ENCODE peak calls at places on chromosomes 2 and 18, in five cellular contexts. V is CD4-positive, CD25-positive, alpha-beta regulatory T cell; E is aorta; N is adipocyte; J is Peyer's patch. X is an unnamed sample.

GRCh38 chr2:230738391-230738811 is 25.8 kb downstream of the CAB39 start:
- DNase-seq in E (no peak), V (no peak), J (no peak), N (peak; percentile 68), X (peak; percentile 54)

GRCh38 chr2:11074246-11074820 is 80.9 kb upstream of the SLC66A3 start:
- DNase-seq in N (no peak), E (no peak), J (no peak), V (no peak), X (no peak)

GRCh38 chr2:128284841-128285240 is 33.8 kb downstream of the HS6ST1 start:
- DNase-seq in V (no peak), E (peak; percentile 53), N (no peak), J (no peak), X (no peak)

GRCh38 chr18:23964282-23965238 is 50.0 kb upstream of the TTC39C start:
- DNase-seq in V (peak; percentile 16), E (no peak), J (peak; percentile 65), N (no peak), X (no peak)

GRCh38 chr2:241947004-241947350 is 77.4 kb downstream of the RTP5 start:
- DNase-seq in J (peak; percentile 43), N (no peak), V (no peak), E (no peak), X (no peak)

GRCh38 chr2:185859506-185859905 is 120.9 kb downstream of the FSIP2 start:
- DNase-seq in J (no peak), V (no peak), E (no peak), N (peak; percentile 73), X (no peak)

GRCh38 chr2:236820763-236821344 is 251.2 kb downstream of the ACKR3 start:
- DNase-seq in V (no peak), E (no peak), N (no peak), J (no peak), X (no peak)

GRCh38 chr2:237570776-237571335 is 4.5 kb downstream of the PRLH start:
- DNase-seq in N (no peak), J (no peak), E (peak; percentile 72), V (no peak), X (no peak)

GRCh38 chr2:100964222-100964621 is 37.9 kb upstream of the RPL31 start:
- DNase-seq in V (no peak), N (no peak), J (no peak), E (peak; percentile 54), X (no peak)

GRCh38 chr18:71707985-71708500 is 836.1 kb downstream of the CBLN2 start:
- DNase-seq in V (no peak), J (no peak), N (no peak), E (no peak), X (peak; percentile 4)

GRCh38 chr18:49858309-49859005 is 45.1 kb upstream of the ACAA2 start:
- DNase-seq in V (peak; percentile 22), N (peak; percentile 85), E (peak; percentile 84), J (peak; percentile 82), X (peak; percentile 83)

GRCh38 chr2:40867829-40868228 is 415.9 kb upstream of the SLC8A1 start:
- DNase-seq in J (no peak), V (no peak), N (no peak), E (no peak), X (no peak)

GRCh38 chr18:23250893-23251656 is 115.8 kb downstream of the CABLES1 start:
- DNase-seq in N (no peak), V (no peak), E (peak; percentile 83), J (peak; percentile 58), X (peak; percentile 78)

GRCh38 chr2:114085992-114086391 is 196.1 kb downstream of the ACTR3 start:
- DNase-seq in J (no peak), E (no peak), V (no peak), N (no peak), X (no peak)

GRCh38 chr18:40577255-40577654 is 1377.8 kb upstream of the PIK3C3 start:
- DNase-seq in N (peak; percentile 15), E (no peak), J (no peak), V (no peak), X (no peak)

GRCh38 chr2:188808921-188809320 is 165.3 kb upstream of the COL3A1 start:
- DNase-seq in J (no peak), E (no peak), V (no peak), N (no peak), X (peak; percentile 91)

GRCh38 chr18:79245517-79246001 is 150.2 kb upstream of the NFATC1 start:
- DNase-seq in N (no peak), J (no peak), E (no peak), V (peak; percentile 63), X (no peak)

GRCh38 chr2:183250061-183250460 is 125.8 kb downstream of the NUP35 start:
- DNase-seq in N (no peak), J (no peak), E (no peak), V (no peak), X (no peak)

GRCh38 chr2:195561205-195562032 is 95.6 kb upstream of the SLC39A10 start:
- DNase-seq in E (no peak), J (no peak), V (no peak), N (peak; percentile 87), X (peak; percentile 95)
- H3K4me3 ChIP-seq in E (no peak overlapping the region), J (no peak overlapping the region), V (peak overlapping the region; percentile 77), N (no peak overlapping the region), X (no peak overlapping the region)

GRCh38 chr2:179857236-179857635 is 4.2 kb downstream of the ZNF385B start:
- DNase-seq in N (no peak), E (no peak), V (no peak), J (no peak), X (no peak)

GRCh38 chr2:179861777-179862117 is 335 bp upstream of the ZNF385B start:
- DNase-seq in J (no peak), N (peak; percentile 54), E (peak; percentile 77), V (no peak), X (peak; percentile 28)

GRCh38 chr2:179860255-179861026 is 971 bp downstream of the ZNF385B start:
- DNase-seq in V (no peak), N (no peak), E (peak; percentile 68), J (no peak), X (no peak)

GRCh38 chr2:179861027-179861776 is at the start of gene ZNF385B:
- DNase-seq in V (no peak), N (peak; percentile 56), E (peak; percentile 78), J (no peak), X (peak; percentile 18)

GRCh38 chr2:179859523-179859922 is 1.9 kb downstream of the ZNF385B start:
- DNase-seq in J (no peak), E (no peak), N (no peak), V (no peak), X (no peak)
- H3K4me3 ChIP-seq in J (no peak overlapping the region), E (no peak overlapping the region), N (no peak overlapping the region), V (no peak overlapping the region), X (no peak overlapping the region)

GRCh38 chr2:85774126-85774978 is 20.6 kb downstream of the ATOH8 start:
- DNase-seq in V (no peak), J (no peak), E (no peak), N (no peak), X (no peak)

GRCh38 chr2:85772841-85773491 is 19.2 kb downstream of the ATOH8 start:
- DNase-seq in J (no peak), E (no peak), N (no peak), V (no peak), X (peak; percentile 21)

GRCh38 chr2:85775406-85776381 is 21.9 kb downstream of the ATOH8 start:
- DNase-seq in E (no peak), J (no peak), N (no peak), V (no peak), X (no peak)

GRCh38 chr2:85772019-85772745 is 18.4 kb downstream of the ATOH8 start:
- DNase-seq in J (peak; percentile 91), N (peak; percentile 99), V (no peak), E (peak; percentile 100), X (peak; percentile 100)

GRCh38 chr2:85773692-85774091 is 19.9 kb downstream of the ATOH8 start:
- DNase-seq in E (no peak), N (no peak), J (no peak), V (no peak), X (no peak)
- H3K4me3 ChIP-seq in E (no peak overlapping the region), N (peak overlapping the region; percentile 70), J (no peak overlapping the region), V (no peak overlapping the region), X (no peak overlapping the region)

GRCh38 chr2:60883896-60884295 is 2.5 kb downstream of the REL start:
- DNase-seq in N (no peak), V (no peak), E (no peak), J (no peak), X (peak; percentile 8)
- H3K4me3 ChIP-seq in N (peak overlapping the region; percentile 89), V (peak overlapping the region; percentile 98), E (no peak overlapping the region), J (no peak overlapping the region), X (no peak overlapping the region)

GRCh38 chr2:134293719-134294537 is 40.1 kb downstream of the MGAT5 start:
- DNase-seq in V (no peak), E (no peak), J (no peak), N (no peak), X (no peak)
- H3K4me3 ChIP-seq in V (no peak overlapping the region), E (no peak overlapping the region), J (no peak overlapping the region), N (no peak overlapping the region), X (no peak overlapping the region)

DNA sequence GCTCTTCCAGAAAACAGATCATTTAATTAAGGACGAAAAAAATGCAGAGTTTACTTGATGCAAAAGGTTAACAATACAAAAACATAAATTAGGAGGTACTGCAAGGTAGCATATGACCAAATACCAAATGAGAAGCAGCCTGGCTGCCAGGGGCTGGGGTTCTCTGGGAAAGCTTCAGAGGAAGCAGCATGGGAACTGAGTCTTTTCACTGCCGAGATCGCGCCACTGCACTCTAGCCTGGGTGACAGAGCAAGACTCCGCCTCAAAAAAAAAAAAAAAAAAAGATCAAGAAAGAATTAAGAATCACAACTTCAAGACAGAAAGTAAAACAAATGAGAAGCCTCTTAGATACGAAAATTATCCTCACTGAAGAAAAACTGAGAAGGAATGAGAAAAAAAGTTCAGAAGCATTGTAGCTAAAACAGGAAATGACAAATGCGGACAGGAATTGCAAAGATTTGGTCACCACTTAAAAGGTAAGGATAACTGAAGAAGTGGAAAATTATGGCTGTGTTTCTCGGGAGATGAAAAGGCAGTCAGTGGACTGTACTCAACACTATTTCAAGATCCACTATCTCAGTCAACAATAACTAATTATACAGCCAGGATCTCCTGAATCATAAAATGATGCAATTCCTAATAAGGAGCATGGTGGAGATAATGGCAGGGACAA is 4.3 kb downstream of the SEPTIN10 start:
- DNase-seq in J (no peak), N (peak; percentile 65), E (no peak), V (no peak), X (peak; percentile 73)
- H3K4me3 ChIP-seq in J (no peak overlapping the region), N (peak overlapping the region; percentile 35), E (peak overlapping the region; percentile 15), V (peak overlapping the region; percentile 26), X (peak overlapping the region; percentile 58)

DNA sequence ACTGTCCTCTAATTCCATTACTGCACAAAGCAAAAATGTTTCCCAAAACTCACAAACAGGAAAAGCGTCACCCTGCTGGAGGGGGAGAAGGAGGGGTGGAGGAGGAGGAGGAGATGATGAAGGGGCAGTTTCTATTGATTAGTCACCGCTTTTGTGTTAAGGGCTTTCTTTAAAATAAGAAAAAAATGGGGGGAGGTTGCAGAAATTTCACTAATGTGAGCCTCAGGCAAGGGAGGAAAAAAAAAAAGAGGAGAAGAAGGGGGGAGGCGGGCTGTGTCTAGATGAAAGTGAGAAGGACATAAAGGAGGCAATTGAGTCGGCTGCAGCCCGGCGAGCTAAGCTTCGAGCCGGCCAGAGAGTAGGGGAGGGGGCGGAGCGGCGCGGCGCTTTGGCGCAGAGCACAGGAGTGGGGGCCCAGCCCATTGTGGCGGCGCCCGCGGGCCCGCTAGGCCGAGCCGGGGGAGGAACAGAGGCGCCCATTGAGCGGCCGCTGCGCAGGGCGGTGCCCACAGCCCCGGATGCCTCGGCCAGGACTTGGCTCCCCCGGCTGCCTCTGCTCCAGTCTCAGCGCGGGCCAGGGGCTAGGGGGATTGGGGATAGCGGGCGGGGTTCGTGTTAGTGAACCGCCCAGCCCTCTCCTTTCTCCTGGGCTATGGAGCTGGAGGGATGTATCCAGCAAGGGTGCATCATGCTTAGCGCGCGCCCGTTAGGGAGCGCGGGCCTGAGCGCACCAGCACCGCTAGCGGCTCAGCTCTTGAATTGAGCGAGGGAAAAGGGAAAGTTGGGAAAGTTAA is 7.9 kb downstream of the PAX3 start:
- DNase-seq in V (no peak), N (peak; percentile 80), J (no peak), E (no peak), X (no peak)
- H3K4me3 ChIP-seq in V (no peak overlapping the region), N (no peak overlapping the region), J (no peak overlapping the region), E (no peak overlapping the region), X (peak overlapping the region; percentile 17)